ENCODE peak calls at places on chromosome 2, in six cellular contexts. D is astrocyte of the spinal cord, O is dorsolateral prefrontal cortex, M is HCT116, N is right lobe of liver, J is HFFc6. W is an unnamed sample.

GRCh38 chr2:151708788-151709187 is 25.5 kb downstream of the NEB start:
- DNase-seq in D (no peak), O (no peak), M (no peak), N (no peak), J (no peak), W (no peak)

GRCh38 chr2:25740810-25741381 is 67.5 kb upstream of the DTNB start:
- DNase-seq in D (peak), O (no peak), M (no peak), N (no peak), J (no peak), W (peak)

GRCh38 chr2:204722207-204722606 is 176.9 kb downstream of the PARD3B start:
- DNase-seq in D (no peak), O (no peak), M (no peak), N (no peak), J (no peak), W (no peak)

GRCh38 chr2:64586883-64587481 is 62.9 kb downstream of the AFTPH start:
- DNase-seq in D (peak), O (no peak), M (peak), N (no peak), J (peak), W (peak)

GRCh38 chr2:68385232-68385906 is 20.3 kb downstream of the PLEK start:
- DNase-seq in D (no peak), O (peak), M (no peak), N (no peak), J (no peak), W (no peak)

GRCh38 chr2:236554629-236555282 is 14.9 kb upstream of the ACKR3 start:
- DNase-seq in D (no peak), O (no peak), M (no peak), N (no peak), J (no peak), W (no peak)

GRCh38 chr2:235347691-235348090 is 146.2 kb upstream of the AGAP1 start:
- DNase-seq in D (peak), O (no peak), M (peak), N (no peak), J (peak), W (peak)

GRCh38 chr2:204881519-204882111 is 336.3 kb downstream of the PARD3B start:
- DNase-seq in D (no peak), O (no peak), M (no peak), N (no peak), J (no peak), W (no peak)

GRCh38 chr2:28347193-28347592 is 45.5 kb upstream of the FOSL2 start:
- DNase-seq in D (no peak), O (no peak), M (no peak), N (no peak), J (no peak), W (no peak)

GRCh38 chr2:120892967-120893667 is 157.4 kb downstream of the GLI2 start:
- DNase-seq in D (peak), O (no peak), M (no peak), N (no peak), J (peak), W (no peak)

GRCh38 chr2:72806280-72806955 is 19.4 kb downstream of the EXOC6B start:
- DNase-seq in D (no peak), O (no peak), M (no peak), N (no peak), J (no peak), W (no peak)

GRCh38 chr2:162266468-162266754 is 23.2 kb upstream of the FAP start:
- DNase-seq in D (no peak), O (no peak), M (no peak), N (no peak), J (no peak), W (no peak)
- TF ChIP-seq CTCF in D (no peak), O (no peak), M (no peak), N (no peak), J (no peak), W (no peak)

DNA sequence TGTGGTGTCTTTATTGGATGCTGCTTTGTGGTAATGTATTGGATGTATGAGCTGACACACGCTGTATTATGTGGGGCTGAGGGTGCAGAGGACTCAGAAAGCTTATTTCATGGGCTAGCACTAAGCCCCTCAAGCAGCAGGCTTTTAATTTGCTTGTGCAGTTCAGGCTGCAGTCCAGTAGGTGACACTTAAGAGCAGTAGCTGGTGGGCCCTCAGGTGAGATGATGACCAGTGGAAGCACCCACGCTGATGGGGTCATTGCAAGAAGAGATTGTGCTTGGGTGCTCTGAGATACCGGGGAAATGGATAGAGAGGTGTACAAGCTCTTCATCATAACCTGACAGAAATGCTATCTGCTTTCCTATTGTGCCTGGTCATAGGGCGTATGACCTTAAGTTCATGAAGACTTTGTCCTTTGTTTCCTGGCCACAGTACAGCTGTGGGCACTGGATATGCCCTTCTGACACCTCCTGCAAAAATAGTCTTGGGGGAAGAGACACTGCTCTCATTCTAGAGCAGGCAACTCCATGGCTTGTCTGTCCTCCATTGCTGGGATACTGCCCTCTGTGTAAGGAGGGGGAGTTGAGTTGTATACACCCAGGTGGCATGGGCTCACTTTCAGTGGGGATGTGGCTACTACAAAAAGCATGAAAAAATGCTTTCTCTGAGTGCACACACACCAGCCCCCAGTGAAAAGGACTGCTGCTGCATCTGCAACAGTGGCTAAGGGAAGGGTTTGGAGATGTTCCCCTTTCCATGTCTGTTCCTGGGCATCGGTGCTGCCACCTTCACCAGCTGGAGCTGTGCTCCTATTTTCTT is 205.7 kb upstream of the ZSWIM2 start:
- DNase-seq in D (no peak), O (no peak), M (no peak), N (no peak), J (no peak), W (no peak)
- TF ChIP-seq CTCF in D (peak), O (no peak), M (peak), N (no peak), J (no peak), W (no peak)

GRCh38 chr2:96264656-96265348 is 995 bp downstream of the TMEM127 start:
- DNase-seq in D (peak), O (no peak), M (no peak), N (no peak), J (peak), W (no peak)
- TF ChIP-seq CTCF in D (peak), O (peak), M (peak), N (no peak), J (peak), W (peak)

DNA sequence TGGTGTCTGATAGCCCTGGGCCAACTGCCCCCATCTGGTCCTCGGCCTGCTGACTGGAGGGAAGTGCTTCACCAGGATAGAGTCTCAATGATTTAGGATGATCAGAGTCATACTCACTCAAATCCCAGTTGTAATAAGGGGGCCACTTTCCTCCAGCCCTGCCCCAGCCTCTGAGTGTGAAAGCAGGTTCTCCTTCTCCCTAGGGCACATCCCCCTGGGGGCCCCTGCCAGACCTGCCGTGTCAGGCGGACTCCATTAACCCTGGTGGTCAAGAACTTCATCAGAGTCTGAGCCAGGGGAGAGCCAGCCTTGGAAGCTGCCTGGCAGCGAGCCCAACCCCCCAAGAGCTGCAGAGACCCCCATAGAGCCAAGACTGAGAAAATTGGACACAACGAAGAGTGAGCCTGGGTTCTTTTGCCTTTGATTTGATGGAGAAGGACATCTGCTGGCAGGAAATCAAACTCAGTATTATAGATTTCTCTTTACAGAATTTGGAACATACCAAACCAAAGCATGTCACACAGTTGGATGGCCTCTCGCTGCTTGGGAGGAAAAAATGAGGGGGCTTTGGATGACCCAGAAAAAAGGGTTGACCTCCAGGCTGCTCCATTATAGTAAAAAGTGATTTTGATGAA is 509.5 kb downstream of the CMPK2 start:
- DNase-seq in D (no peak), O (no peak), M (no peak), N (no peak), J (no peak), W (no peak)
- TF ChIP-seq CTCF in D (no peak), O (no peak), M (no peak), N (no peak), J (no peak), W (no peak)

GRCh38 chr2:71703981-71704545 is 250.7 kb downstream of the DYSF start:
- DNase-seq in D (no peak), O (no peak), M (no peak), N (no peak), J (no peak), W (no peak)
- TF ChIP-seq CTCF in D (no peak), O (no peak), M (no peak), N (no peak), J (no peak), W (no peak)

DNA sequence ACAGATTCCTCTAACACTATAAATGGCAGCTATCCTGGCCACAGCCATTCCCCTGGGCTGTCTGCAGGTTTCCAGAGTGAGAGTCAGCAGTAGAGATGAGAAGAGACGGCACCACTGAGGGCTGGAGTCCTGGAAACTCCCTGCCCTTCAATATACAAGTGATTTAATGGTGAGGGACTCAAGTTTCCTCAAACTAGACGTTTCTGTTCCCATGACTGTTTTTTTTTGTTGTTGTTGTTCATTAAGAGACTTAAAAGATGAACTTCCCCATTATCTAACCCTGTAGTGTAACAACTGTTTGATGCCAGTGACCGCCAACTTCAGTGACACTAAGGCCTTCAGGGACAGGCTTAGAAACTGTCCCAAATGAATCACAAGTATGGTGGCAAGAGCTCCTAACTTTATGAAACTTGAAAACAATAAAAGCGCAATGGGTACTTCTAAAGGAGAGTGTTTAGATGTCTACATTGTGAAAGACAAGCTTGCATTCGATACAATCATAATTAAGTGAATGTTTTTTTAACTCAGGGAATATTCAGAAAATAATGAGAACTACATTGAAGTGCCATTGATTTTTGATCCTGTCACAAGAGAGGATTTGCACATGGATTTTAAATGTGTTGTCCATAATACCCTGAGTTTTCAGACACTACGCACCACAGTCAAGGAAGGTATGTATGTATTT is 34.0 kb downstream of the IL1R2 start:
- DNase-seq in D (no peak), O (no peak), M (no peak), N (no peak), J (no peak), W (no peak)
- TF ChIP-seq CTCF in D (no peak), O (no peak), M (no peak), N (no peak), J (no peak), W (no peak)

GRCh38 chr2:173750831-173751230 is 214.3 kb downstream of the SP3 start:
- DNase-seq in D (no peak), O (no peak), M (no peak), N (no peak), J (no peak), W (no peak)

GRCh38 chr2:173751245-173751975 is 213.8 kb downstream of the SP3 start:
- DNase-seq in D (no peak), O (no peak), M (no peak), N (no peak), J (no peak), W (no peak)

GRCh38 chr2:173753441-173753840 is 211.7 kb downstream of the SP3 start:
- DNase-seq in D (no peak), O (no peak), M (no peak), N (no peak), J (no peak), W (no peak)

GRCh38 chr2:173750332-173750731 is 214.8 kb downstream of the SP3 start:
- DNase-seq in D (peak), O (no peak), M (no peak), N (no peak), J (no peak), W (peak)

GRCh38 chr2:173752152-173752551 is 213.0 kb downstream of the SP3 start:
- DNase-seq in D (no peak), O (no peak), M (peak), N (no peak), J (no peak), W (no peak)
- TF ChIP-seq CTCF in D (peak), O (no peak), M (peak), N (no peak), J (peak), W (peak)

DNA sequence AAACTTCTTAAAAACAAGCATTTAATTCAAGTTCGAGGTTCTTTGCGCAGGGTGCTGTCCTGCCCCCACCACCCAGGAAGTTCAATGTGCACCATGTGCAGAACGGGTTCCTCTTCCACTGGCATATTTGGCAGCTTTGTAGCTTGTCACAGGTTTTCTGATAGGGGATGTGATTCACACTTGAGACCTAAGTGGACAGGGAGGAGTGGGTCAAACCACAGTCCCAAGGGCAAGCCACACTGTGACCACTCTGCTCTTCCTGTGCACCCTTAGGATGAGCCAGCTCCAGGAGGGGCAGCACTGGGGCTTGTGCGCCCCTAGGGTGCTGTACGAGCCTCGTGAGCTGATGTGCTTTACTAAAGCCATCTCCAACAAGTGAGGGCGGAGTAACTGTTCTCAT is 82.5 kb downstream of the TGFA start:
- DNase-seq in D (no peak), O (no peak), M (no peak), N (no peak), J (no peak), W (no peak)
- TF ChIP-seq CTCF in D (no peak), O (no peak), M (no peak), N (no peak), J (no peak), W (no peak)

GRCh38 chr2:146697307-146697706 is 1147.5 kb upstream of the ACVR2A start:
- DNase-seq in D (no peak), O (no peak), M (no peak), N (no peak), J (no peak), W (no peak)

GRCh38 chr2:146701183-146701582 is 1143.6 kb upstream of the ACVR2A start:
- DNase-seq in D (no peak), O (no peak), M (no peak), N (no peak), J (no peak), W (no peak)
- TF ChIP-seq CTCF in D (no peak), O (no peak), M (peak), N (no peak), J (peak), W (no peak)